ENCODE peak calls at places on chromosome 6, in ten cellular contexts. D is heart left ventricle, T is K562, G is sigmoid colon, Q is ovary, O is right lobe of liver, X is IMR-90, Z is uterus, E is tibial nerve, W is Peyer's patch. H is an unnamed sample.

GRCh38 chr6:50929323-50929722 is 110.7 kb downstream of the TFAP2B start:
- DNase-seq in Q (no peak), E (no peak), T (no peak), O (no peak), W (no peak), Z (no peak), D (no peak), X (no peak), G (no peak), H (no peak)

GRCh38 chr6:63676412-63677114 is 41.0 kb downstream of the PHF3 start:
- DNase-seq in O (no peak), D (no peak), Q (no peak), E (no peak), Z (no peak), G (no peak), T (no peak), X (peak), W (no peak), H (no peak)

GRCh38 chr6:157892363-157892878 is 69.4 kb downstream of the SNX9 start:
- DNase-seq in T (no peak), Z (no peak), X (no peak), Q (no peak), E (no peak), O (no peak), G (no peak), D (no peak), W (no peak), H (no peak)

GRCh38 chr6:120871416-120872261 is 462.6 kb downstream of the TBC1D32 start:
- DNase-seq in O (peak), Z (no peak), W (peak), E (no peak), Q (peak), T (no peak), X (no peak), D (no peak), G (no peak), H (peak)

GRCh38 chr6:81767163-81768000 is 14.9 kb upstream of the TENT5A start:
- DNase-seq in X (peak), E (no peak), Q (no peak), T (no peak), D (no peak), W (no peak), G (no peak), Z (no peak), O (no peak), H (no peak)

GRCh38 chr6:1917628-1918371 is 308.1 kb downstream of the FOXC1 start:
- DNase-seq in T (no peak), Z (no peak), O (no peak), Q (no peak), E (no peak), X (peak), D (no peak), W (no peak), G (no peak), H (no peak)

GRCh38 chr6:142874676-142875075 is 70.3 kb downstream of the HIVEP2 start:
- DNase-seq in W (no peak), X (no peak), Q (no peak), T (peak), G (no peak), E (no peak), O (no peak), Z (no peak), D (no peak), H (no peak)

GRCh38 chr6:14194483-14194882 is 76.9 kb downstream of the CD83 start:
- DNase-seq in X (no peak), Z (no peak), D (no peak), T (no peak), W (no peak), Q (no peak), O (no peak), G (no peak), E (no peak), H (no peak)

GRCh38 chr6:90485615-90486277 is 101.1 kb downstream of the MAP3K7 start:
- DNase-seq in E (no peak), W (no peak), T (no peak), O (no peak), Z (no peak), G (no peak), X (no peak), Q (no peak), D (no peak), H (no peak)

GRCh38 chr6:2677080-2677593 is 73.6 kb downstream of the MYLK4 start:
- DNase-seq in X (no peak), D (no peak), T (no peak), G (no peak), Z (no peak), W (no peak), O (no peak), E (no peak), Q (no peak), H (no peak)

GRCh38 chr6:170462366-170463020 is 90.6 kb downstream of the PSMB1 start:
- DNase-seq in O (no peak), D (peak), G (no peak), T (no peak), E (no peak), W (no peak), Z (no peak), X (no peak), Q (no peak), H (peak)

GRCh38 chr6:30735668-30736314 is 6.7 kb downstream of the FLOT1 start:
- DNase-seq in O (no peak), G (no peak), Q (no peak), E (no peak), X (no peak), T (no peak), W (no peak), D (no peak), Z (no peak), H (no peak)

GRCh38 chr6:2042951-2043648 is 202.3 kb downstream of the GMDS start:
- DNase-seq in W (no peak), D (no peak), E (no peak), T (no peak), X (no peak), G (no peak), Q (no peak), O (no peak), Z (no peak), H (no peak)

GRCh38 chr6:112877134-112878100 is 530.3 kb downstream of the RFPL4B start:
- DNase-seq in Q (no peak), E (no peak), W (no peak), X (peak), G (no peak), D (no peak), Z (no peak), O (no peak), T (no peak), H (no peak)

GRCh38 chr6:168650686-168651085 is 209.7 kb downstream of the SMOC2 start:
- DNase-seq in Z (peak), T (no peak), X (no peak), E (no peak), Q (peak), G (peak), D (no peak), O (no peak), W (no peak), H (no peak)

GRCh38 chr6:168649209-168649608 is 208.2 kb downstream of the SMOC2 start:
- DNase-seq in D (no peak), Z (no peak), E (no peak), O (no peak), G (peak), Q (no peak), T (no peak), W (no peak), X (no peak), H (no peak)

GRCh38 chr6:168647271-168647670 is 206.3 kb downstream of the SMOC2 start:
- DNase-seq in D (no peak), Z (no peak), W (no peak), X (no peak), T (no peak), E (no peak), Q (no peak), G (no peak), O (no peak), H (no peak)

GRCh38 chr6:168648240-168648639 is 207.3 kb downstream of the SMOC2 start:
- DNase-seq in G (peak), T (no peak), O (no peak), X (no peak), Q (no peak), D (peak), W (no peak), Z (no peak), E (no peak), H (no peak)

DNA sequence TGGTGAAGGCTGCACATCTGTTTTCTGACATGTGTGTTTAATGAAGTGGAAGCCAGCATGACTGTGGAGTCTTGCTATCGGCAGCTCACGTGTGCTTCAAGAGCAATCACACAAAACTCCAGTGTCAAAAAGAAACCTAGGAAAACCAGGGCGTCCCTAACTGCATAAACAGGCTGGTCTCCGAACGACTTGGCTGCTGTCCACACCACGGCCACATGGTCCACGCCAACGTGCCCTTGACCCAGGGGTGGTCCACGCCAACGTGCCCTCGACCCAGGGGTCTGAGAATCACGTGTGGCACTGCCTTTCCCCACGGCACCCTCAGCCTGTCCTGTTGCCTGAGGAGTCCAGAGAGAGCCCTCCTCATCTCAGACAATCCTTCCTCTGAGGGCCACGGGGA is 207.7 kb downstream of the SMOC2 start:
- DNase-seq in D (no peak), O (no peak), T (no peak), X (no peak), Z (no peak), Q (peak), E (no peak), W (no peak), G (peak), H (no peak)
- H3K4me3 ChIP-seq in D (no peak), O (no peak), T (no peak), X (no peak), Z (no peak), Q (no peak), E (no peak), W (no peak), G (no peak), H (no peak)

GRCh38 chr6:5287205-5287965 is 26.1 kb downstream of the FARS2 start:
- DNase-seq in G (no peak), D (no peak), E (no peak), Z (no peak), W (no peak), T (no peak), X (peak), Q (no peak), O (no peak), H (no peak)
- TF ChIP-seq CTCF in G (no peak), D (no peak), E (no peak), Z (no peak), W (no peak), T (no peak), X (peak), Q (no peak), O (no peak), H (no peak)

DNA sequence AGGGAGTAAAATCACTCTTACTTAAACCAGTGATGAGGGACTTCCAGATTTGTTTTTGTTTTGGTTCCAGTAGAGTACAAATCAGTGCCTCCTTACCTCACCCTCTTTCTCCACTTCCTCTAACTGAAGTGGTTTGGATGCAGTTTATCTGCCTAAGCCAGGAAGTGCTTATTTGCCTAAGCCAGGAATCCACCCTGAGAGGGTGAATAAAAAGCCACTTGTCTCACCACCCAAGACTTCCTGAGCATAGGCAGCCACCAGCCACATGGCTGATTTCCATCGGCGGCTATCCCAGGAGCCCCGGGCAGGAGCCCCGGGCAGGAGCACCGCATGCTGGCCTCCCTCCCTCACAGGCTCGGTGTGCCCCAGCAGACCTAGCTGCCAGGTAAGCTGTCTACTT is 12.0 kb downstream of the LRP11 start:
- DNase-seq in E (no peak), Q (no peak), X (peak), T (no peak), Z (no peak), D (no peak), O (no peak), G (no peak), W (no peak), H (no peak)
- TF ChIP-seq POLR2A in E (no peak), Q (no peak), X (no peak), T (no peak), Z (no peak), D (no peak), O (no peak), G (no peak), W (no peak), H (no peak)

GRCh38 chr6:52552278-52552643 is 24.6 kb downstream of the TRAM2 start:
- DNase-seq in O (no peak), E (no peak), Q (no peak), T (no peak), W (no peak), G (no peak), D (no peak), Z (no peak), X (no peak), H (peak)
- H3K4me3 ChIP-seq in O (no peak), E (no peak), Q (no peak), T (no peak), W (no peak), G (no peak), D (no peak), Z (no peak), X (no peak), H (no peak)

GRCh38 chr6:39090036-39090435 is 24.9 kb downstream of the SAYSD1 start:
- DNase-seq in Z (no peak), E (no peak), W (no peak), G (no peak), D (no peak), Q (no peak), X (no peak), T (no peak), O (no peak), H (no peak)

GRCh38 chr6:39093167-39093708 is 21.7 kb downstream of the SAYSD1 start:
- DNase-seq in D (no peak), E (no peak), Q (no peak), Z (no peak), G (no peak), O (no peak), T (no peak), X (no peak), W (no peak), H (no peak)

GRCh38 chr6:39091163-39091562 is 23.8 kb downstream of the SAYSD1 start:
- DNase-seq in O (no peak), X (no peak), Z (no peak), T (no peak), E (no peak), Q (no peak), G (no peak), D (no peak), W (no peak), H (no peak)

GRCh38 chr6:39095578-39095977 is 19.4 kb downstream of the SAYSD1 start:
- DNase-seq in G (no peak), W (no peak), Q (no peak), X (no peak), D (no peak), Z (no peak), E (no peak), T (no peak), O (no peak), H (no peak)

DNA sequence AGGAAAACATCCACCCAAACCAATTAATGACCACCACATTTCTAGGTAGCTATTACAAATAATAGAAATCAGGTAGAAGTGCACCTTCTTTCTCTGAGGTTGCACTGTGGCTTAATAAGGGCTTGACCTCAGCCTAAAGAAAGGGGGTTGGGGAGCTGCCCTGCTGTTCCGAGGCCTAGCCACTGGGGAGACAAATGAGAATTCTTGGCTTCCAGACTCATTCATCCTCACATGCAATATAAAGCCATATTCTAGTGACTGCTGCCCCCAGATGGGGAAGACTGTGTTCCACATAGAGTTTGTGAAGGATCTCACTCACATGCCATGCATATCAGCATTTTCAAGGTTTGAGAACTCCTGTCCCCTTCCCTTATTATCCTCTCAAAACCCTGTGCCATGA is 22.9 kb downstream of the SAYSD1 start:
- DNase-seq in D (no peak), G (no peak), T (peak), X (no peak), Q (no peak), E (no peak), Z (no peak), O (no peak), W (no peak), H (no peak)
- TF ChIP-seq CTCF in D (no peak), G (no peak), T (peak), X (no peak), Q (no peak), E (peak), Z (no peak), O (no peak), W (no peak), H (no peak)